ENCODE peak calls at places on chromosomes 2 and 18, in seven cellular contexts. R, A, O, S, I, Z and Y are unnamed samples. For H3K4me1, the result is how much of the 10 kb centered on the place peaks cover.

GRCh38 chr2:6826081-6826913 is 39.4 kb downstream of the CMPK2 start:
- DNase-seq in S (peak), I (peak), R (peak), Z (peak), A (peak), O (peak), Y (peak)

GRCh38 chr2:99804969-99805368 is 315.2 kb upstream of the REV1 start:
- DNase-seq in R (no peak), O (no peak), Z (no peak), S (no peak), I (no peak), A (no peak), Y (peak)

GRCh38 chr18:26429535-26429934 is 118.8 kb downstream of the KCTD1 start:
- DNase-seq in I (peak), S (no peak), R (peak), Z (peak), O (no peak), A (peak), Y (peak)

GRCh38 chr2:85309699-85310321 is 18.0 kb downstream of the TGOLN2 start:
- DNase-seq in O (no peak), A (no peak), S (peak), I (no peak), R (no peak), Z (no peak), Y (no peak)

GRCh38 chr18:9653390-9653789 is 39.0 kb upstream of the PPP4R1 start:
- DNase-seq in A (no peak), I (peak), O (no peak), R (no peak), Z (no peak), S (no peak), Y (peak)

GRCh38 chr18:77645170-77645872 is 395.7 kb downstream of the GALR1 start:
- DNase-seq in A (no peak), I (no peak), O (no peak), S (no peak), Z (no peak), R (no peak), Y (no peak)

GRCh38 chr2:70935468-70936164 is at the start of gene ATP6V1B1:
- DNase-seq in R (no peak), O (peak), I (no peak), Z (peak), S (no peak), A (peak), Y (no peak)

GRCh38 chr2:181318504-181319280 is 138.5 kb upstream of the ITGA4 start:
- DNase-seq in R (no peak), Z (no peak), S (no peak), O (peak), A (peak), I (no peak), Y (no peak)

GRCh38 chr18:43772907-43773306 is 495.6 kb upstream of the SYT4 start:
- DNase-seq in O (no peak), Z (no peak), I (no peak), A (no peak), S (no peak), R (no peak), Y (no peak)

GRCh38 chr18:1488394-1488793 is 583.7 kb downstream of the ADCYAP1 start:
- DNase-seq in S (no peak), I (no peak), O (no peak), Z (no peak), R (no peak), A (no peak), Y (no peak)

GRCh38 chr18:25349131-25349925 is 2.6 kb downstream of the ZNF521 start:
- DNase-seq in A (peak), Z (peak), R (no peak), S (peak), O (peak), I (peak), Y (no peak)

GRCh38 chr2:238709324-238709723 is 138.6 kb upstream of the TWIST2 start:
- DNase-seq in R (no peak), Z (no peak), A (no peak), O (peak), I (peak), S (no peak), Y (no peak)

GRCh38 chr2:33158482-33159003 is 211.8 kb downstream of the LTBP1 start:
- DNase-seq in S (no peak), A (no peak), O (no peak), R (no peak), Z (no peak), I (peak), Y (peak)

GRCh38 chr2:15222856-15223255 is 338.3 kb downstream of the NBAS start:
- DNase-seq in I (peak), S (no peak), O (no peak), A (no peak), Z (no peak), R (no peak), Y (no peak)

GRCh38 chr2:147845608-147846002 is 776 bp downstream of the ACVR2A start:
- DNase-seq in O (no peak), I (peak), A (no peak), Z (no peak), R (no peak), S (no peak), Y (peak)

GRCh38 chr2:157394928-157395327 is 49.0 kb downstream of the CYTIP start:
- DNase-seq in I (no peak), A (no peak), S (no peak), R (no peak), O (no peak), Z (no peak), Y (no peak)

GRCh38 chr2:223058952-223059716 is 7.1 kb downstream of the KCNE4 start:
- DNase-seq in Z (peak), O (no peak), A (no peak), S (no peak), R (no peak), I (no peak), Y (peak)

GRCh38 chr18:72762505-72763122 is 105.2 kb downstream of the NETO1 start:
- DNase-seq in Z (peak), A (peak), I (peak), R (peak), O (peak), S (peak), Y (peak)

DNA sequence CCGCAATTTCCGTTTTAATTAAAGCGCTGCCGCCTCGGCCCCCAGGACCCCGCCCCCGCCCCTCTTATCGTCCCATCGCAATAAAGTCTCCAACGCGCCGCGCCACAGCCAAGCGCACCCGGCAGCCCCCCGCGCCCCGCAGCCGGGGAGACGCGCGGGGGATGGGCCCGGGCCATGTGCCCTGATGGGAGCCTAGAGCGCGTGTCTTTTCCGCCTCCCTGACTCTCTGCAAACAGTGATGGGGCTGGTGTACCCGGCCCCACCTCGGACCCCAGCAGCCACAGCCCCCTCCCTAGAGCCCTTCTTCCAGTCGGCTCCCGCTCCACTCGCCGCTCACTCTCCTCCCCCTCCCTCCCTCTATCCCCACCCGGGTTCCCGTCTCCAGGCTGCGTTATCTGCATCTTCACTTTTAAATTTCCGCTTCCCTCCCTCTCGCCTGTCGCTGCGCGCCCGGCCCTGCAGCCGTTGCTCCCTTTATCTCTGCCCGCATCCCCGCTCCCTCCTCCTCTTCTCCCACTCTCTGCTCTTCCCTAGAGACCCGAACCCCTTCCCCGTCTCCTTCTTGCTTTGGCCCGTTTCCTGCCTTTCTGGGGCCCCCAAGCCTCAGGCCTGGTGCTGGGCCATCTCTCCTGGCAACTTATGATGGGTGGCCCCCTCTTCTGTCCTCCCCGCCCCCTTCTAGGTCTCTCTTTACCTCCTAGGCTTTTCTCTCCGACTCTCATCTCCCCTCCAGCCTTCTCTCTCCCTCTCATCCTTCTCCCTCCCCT is 524 bp upstream of the FEV start:
- DNase-seq in O (no peak), I (no peak), A (peak), R (no peak), S (peak), Z (no peak), Y (no peak)
- TF ChIP-seq EZH2 in O (no peak), I (peak), A (peak), R (no peak), S (no peak), Z (peak), Y (no peak)

GRCh38 chr2:42979870-42980763 is 187.7 kb upstream of the HAAO start:
- DNase-seq in I (no peak), R (no peak), Z (no peak), A (no peak), O (no peak), S (no peak), Y (no peak)
- H3K4me1 ChIP-seq in I (under half), R (under half), Z (under half), A (under half), O (under half), S (under half), Y (under half)

GRCh38 chr2:144325086-144325485 is 194.8 kb downstream of the ZEB2 start:
- DNase-seq in R (no peak), I (no peak), O (no peak), S (no peak), Z (no peak), A (no peak), Y (no peak)

GRCh38 chr2:144322379-144322778 is 197.5 kb downstream of the ZEB2 start:
- DNase-seq in A (no peak), I (peak), Z (no peak), O (no peak), S (no peak), R (no peak), Y (no peak)

GRCh38 chr2:144323946-144324345 is 196.0 kb downstream of the ZEB2 start:
- DNase-seq in A (no peak), O (no peak), Z (no peak), R (no peak), I (no peak), S (no peak), Y (peak)

GRCh38 chr2:144326845-144327244 is 193.1 kb downstream of the ZEB2 start:
- DNase-seq in R (no peak), I (no peak), S (no peak), O (no peak), A (no peak), Z (no peak), Y (peak)

GRCh38 chr2:144324446-144325045 is 195.4 kb downstream of the ZEB2 start:
- DNase-seq in A (no peak), I (no peak), R (no peak), O (no peak), S (no peak), Z (no peak), Y (peak)
- TF ChIP-seq EZH2phosphoT487 in A (no peak), I (no peak), R (no peak), O (no peak), S (no peak), Z (no peak), Y (no peak)

GRCh38 chr2:106885981-106886915 is at the start of gene ST6GAL2:
- DNase-seq in Z (peak), I (peak), O (peak), R (no peak), A (peak), S (no peak), Y (peak)
- TF ChIP-seq EZH2 in Z (peak), I (no peak), O (peak), R (no peak), A (no peak), S (no peak), Y (no peak)

DNA sequence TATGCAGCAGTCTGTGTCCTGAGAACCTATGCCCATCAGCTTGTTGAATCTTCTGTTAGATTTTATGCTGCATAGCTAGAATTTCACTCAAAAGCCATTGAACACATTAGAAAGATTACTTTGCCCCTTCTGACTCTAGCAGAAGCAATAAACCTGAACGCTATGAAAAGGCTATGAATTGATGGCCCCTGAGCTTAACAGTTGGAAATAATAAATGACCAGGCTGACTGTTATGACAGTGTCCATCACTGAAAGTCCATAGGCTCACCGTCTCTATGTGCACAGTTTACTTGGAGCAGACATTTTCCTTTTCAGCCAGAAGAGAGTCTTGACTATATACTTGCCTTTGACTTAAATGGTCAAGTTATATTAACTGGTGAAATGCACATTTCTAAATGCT is 1618.8 kb upstream of the ACVR2A start:
- DNase-seq in A (no peak), R (no peak), I (no peak), S (no peak), Z (no peak), O (no peak), Y (no peak)
- H3K4me1 ChIP-seq in A (under half), R (under half), I (under half), S (under half), Z (under half), O (under half), Y (under half)

GRCh38 chr2:43127208-43127940 is 99.0 kb downstream of the ZFP36L2 start:
- DNase-seq in I (peak), A (peak), O (peak), Z (no peak), R (peak), S (peak), Y (peak)
- TF ChIP-seq EZH2phosphoT487 in I (no peak), A (no peak), O (no peak), Z (no peak), R (no peak), S (no peak), Y (no peak)

GRCh38 chr2:232632904-232633412 is 446 bp upstream of the EFHD1 start:
- DNase-seq in Z (peak), A (peak), S (no peak), I (peak), O (peak), R (no peak), Y (peak)

GRCh38 chr2:232635820-232636219 is 2.4 kb downstream of the EFHD1 start:
- DNase-seq in O (no peak), I (no peak), S (no peak), R (no peak), A (no peak), Z (no peak), Y (no peak)

GRCh38 chr2:232634319-232635150 is 1.1 kb downstream of the EFHD1 start:
- DNase-seq in O (peak), I (no peak), Z (no peak), A (peak), R (no peak), S (no peak), Y (no peak)

GRCh38 chr2:232632229-232632903 is 1.0 kb upstream of the EFHD1 start:
- DNase-seq in S (no peak), I (no peak), R (no peak), Z (no peak), A (no peak), O (no peak), Y (no peak)

GRCh38 chr2:232633413-232634318 is at the start of gene EFHD1:
- DNase-seq in O (peak), I (peak), Z (peak), R (no peak), A (peak), S (peak), Y (no peak)
- TF ChIP-seq EZH2 in O (peak), I (no peak), Z (no peak), R (no peak), A (no peak), S (no peak), Y (no peak)

DNA sequence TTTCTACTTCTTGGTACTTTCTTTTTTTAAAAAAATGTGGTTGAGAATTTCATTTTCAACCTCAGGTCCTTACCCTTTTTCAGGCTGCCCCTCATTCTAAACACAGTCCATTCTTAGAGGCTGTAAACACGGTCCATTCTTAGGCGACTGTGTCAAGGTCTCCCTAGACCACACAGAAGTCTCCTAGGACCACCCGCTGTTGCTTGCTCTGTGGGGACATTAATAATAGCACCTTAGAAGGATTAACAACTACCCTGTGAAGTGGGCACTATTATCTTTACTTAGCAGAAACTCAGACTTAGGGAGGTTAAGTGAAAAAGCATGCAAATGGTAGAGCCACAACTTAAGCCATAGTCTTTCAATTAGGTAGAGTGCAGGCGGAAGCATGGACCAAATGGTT is 91.7 kb downstream of the RBMS1 start:
- DNase-seq in I (no peak), Z (no peak), S (no peak), R (no peak), A (peak), O (peak), Y (no peak)
- H3K4me1 ChIP-seq in I (half or more), Z (half or more), S (under half), R (under half), A (half or more), O (half or more), Y (half or more)